ENCODE peak calls at places on chromosomes 5 and 9, in nine cellular contexts. M is AG04450; V is tibial artery; X is SK-N-SH; H is kidney; S is ovary; T is astrocyte; I is caudate nucleus; N is CD4-positive, alpha-beta T cell. A is an unnamed sample.

GRCh38 chr5:122420126-122420525 is 108.1 kb downstream of the SNCAIP start:
- DNase-seq in T (no peak), I (no peak), V (no peak), X (no peak), H (no peak), M (no peak), N (no peak), S (no peak), A (no peak)

GRCh38 chr9:74513221-74513620 is 16.1 kb downstream of the RORB start:
- DNase-seq in V (no peak), M (no peak), S (no peak), N (no peak), X (no peak), T (no peak), H (no peak), I (no peak), A (no peak)

GRCh38 chr5:132260714-132261615 is 3.5 kb downstream of the PDLIM4 start:
- DNase-seq in H (peak; percentile 93), I (peak; percentile 57), S (peak; percentile 67), V (peak; percentile 80), T (peak; percentile 96), M (peak; percentile 56), X (no peak), N (no peak), A (peak; percentile 43)

GRCh38 chr9:122832194-122832593 is 3.8 kb upstream of the PDCL start:
- DNase-seq in M (no peak), I (no peak), V (no peak), S (no peak), N (no peak), T (no peak), H (no peak), X (no peak), A (no peak)

GRCh38 chr5:76604838-76605237 is 18.4 kb downstream of the F2RL2 start:
- DNase-seq in S (no peak), T (peak; percentile 37), V (no peak), N (no peak), I (no peak), M (no peak), H (no peak), X (no peak), A (no peak)

GRCh38 chr5:14476791-14477435 is 104.7 kb upstream of the OTULINL start:
- DNase-seq in V (no peak), N (no peak), H (no peak), T (peak; percentile 67), M (peak; percentile 30), X (no peak), S (no peak), I (no peak), A (no peak)

GRCh38 chr5:159104058-159104651 is 4.4 kb upstream of the EBF1 start:
- DNase-seq in N (no peak), T (peak; percentile 12), I (no peak), V (no peak), H (peak; percentile 64), M (no peak), X (no peak), S (peak; percentile 60), A (no peak)

GRCh38 chr5:157126-157715 is 34.1 kb upstream of the LRRC14B start:
- DNase-seq in X (no peak), H (peak; percentile 28), M (no peak), V (no peak), N (no peak), T (no peak), S (no peak), I (no peak), A (no peak)

GRCh38 chr9:134399435-134400056 is 73.3 kb downstream of the RXRA start:
- DNase-seq in N (no peak), M (no peak), H (no peak), X (no peak), V (no peak), T (peak; percentile 16), I (no peak), S (no peak), A (no peak)

GRCh38 chr5:79973511-79973910 is 17.6 kb downstream of the MTX3 start:
- DNase-seq in N (no peak), S (no peak), M (no peak), H (no peak), T (no peak), X (no peak), V (no peak), I (no peak), A (no peak)

DNA sequence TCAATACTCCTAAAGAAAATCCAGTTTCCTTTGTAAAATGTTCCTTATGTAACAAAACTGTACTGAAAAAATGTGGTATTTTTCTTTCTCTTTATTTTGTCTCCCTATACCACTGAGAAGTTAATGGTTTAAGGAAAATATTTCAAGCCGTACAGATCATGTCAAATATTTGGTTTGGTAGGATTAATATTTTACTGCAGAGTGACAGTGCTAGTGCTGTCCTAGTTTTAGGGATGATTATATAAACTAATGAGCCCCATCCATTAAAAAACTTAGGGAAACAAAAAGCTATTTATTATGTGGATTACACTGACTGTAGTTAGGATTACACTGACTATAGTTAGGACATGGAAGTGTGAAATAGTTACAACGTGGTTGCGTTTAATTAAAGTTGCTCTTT is 209.1 kb downstream of the CD180 start:
- DNase-seq in V (no peak), T (no peak), X (no peak), M (no peak), S (no peak), H (no peak), N (no peak), I (no peak), A (no peak)
- H3K27ac ChIP-seq in V (no peak overlapping the region), T (no peak overlapping the region), X (no peak overlapping the region), M (no peak overlapping the region), S (no peak overlapping the region), H (no peak overlapping the region), N (no peak overlapping the region), I (no peak overlapping the region), A (no peak overlapping the region)

DNA sequence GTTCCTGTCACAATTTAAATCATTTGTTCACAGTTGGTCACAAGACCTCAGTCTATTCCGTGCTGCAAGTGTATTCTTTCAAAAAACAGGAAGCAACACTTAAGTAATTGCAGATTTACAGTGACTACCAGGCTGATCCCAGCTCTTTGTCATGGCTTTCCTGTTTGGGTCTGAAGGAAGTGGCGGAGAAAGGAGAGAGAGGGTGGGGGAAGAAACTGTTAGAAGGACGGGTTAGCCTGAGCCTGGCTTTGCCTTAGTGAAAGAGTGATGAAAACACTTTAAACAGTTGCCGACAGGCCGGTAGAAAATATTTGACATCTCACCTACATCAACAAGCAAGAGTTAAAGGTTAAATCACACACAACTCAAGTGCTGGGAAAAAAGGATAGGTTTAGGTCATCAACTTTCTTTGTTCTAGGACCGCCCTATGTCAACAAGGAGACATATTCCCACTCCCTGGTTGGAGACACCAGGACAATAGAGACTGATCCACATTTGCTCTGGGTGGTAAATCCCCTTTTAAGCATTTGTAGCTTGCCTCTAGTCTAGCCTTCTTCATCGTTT is 102.2 kb upstream of the DAB2 start:
- DNase-seq in N (no peak), H (no peak), X (no peak), S (no peak), I (no peak), V (no peak), T (no peak), M (no peak), A (no peak)
- H3K27ac ChIP-seq in N (no peak overlapping the region), H (peak overlapping the region; percentile 13), X (no peak overlapping the region), S (no peak overlapping the region), I (no peak overlapping the region), V (no peak overlapping the region), T (peak overlapping the region; percentile 64), M (no peak overlapping the region), A (no peak overlapping the region)

DNA sequence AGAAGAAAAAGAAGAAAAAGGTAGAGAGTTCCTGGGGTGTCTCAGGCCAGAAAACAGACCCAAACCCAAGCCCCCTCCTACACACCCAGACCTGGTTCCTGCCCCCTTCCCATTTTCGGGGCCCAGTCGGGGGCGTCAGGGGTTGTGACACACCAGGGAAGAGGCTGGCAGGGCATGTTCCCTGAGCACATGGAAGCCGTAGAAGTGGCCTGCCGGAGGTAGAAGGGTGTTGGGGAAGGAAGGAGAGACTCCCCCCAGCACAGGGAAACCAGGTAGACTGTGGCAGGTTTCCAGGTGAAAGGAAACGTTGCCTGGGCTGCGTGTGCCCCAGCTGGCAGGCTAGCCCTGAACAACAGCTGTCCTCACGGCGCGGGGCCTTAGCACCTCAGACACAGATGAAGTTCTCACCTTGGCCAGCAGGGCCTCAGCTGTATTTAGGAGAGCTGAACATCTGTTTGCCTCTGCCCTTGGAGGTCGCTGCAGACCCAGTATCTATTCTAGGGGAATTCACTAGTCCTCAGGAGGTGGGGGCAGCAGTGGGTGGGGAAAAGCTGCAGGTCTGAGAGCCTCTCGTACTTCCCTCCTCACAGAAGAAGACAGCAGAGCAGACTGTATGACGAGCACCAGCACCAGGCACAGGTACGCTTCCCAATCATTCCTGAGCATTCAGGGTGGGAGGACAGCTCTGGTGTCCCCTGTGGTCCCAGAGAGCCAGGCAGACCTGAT is 14.1 kb downstream of the CD74 start:
- DNase-seq in H (peak; percentile 65), M (no peak), I (no peak), V (no peak), N (peak; percentile 23), S (no peak), T (no peak), X (no peak), A (no peak)
- H3K27ac ChIP-seq in H (no peak overlapping the region), M (no peak overlapping the region), I (no peak overlapping the region), V (no peak overlapping the region), N (no peak overlapping the region), S (no peak overlapping the region), T (no peak overlapping the region), X (no peak overlapping the region), A (no peak overlapping the region)

GRCh38 chr5:65485405-65485804 is 3.7 kb upstream of the ADAMTS6 start:
- DNase-seq in H (peak; percentile 61), I (no peak), V (no peak), N (no peak), S (no peak), X (no peak), M (no peak), T (no peak), A (no peak)
- H3K27ac ChIP-seq in H (no peak overlapping the region), I (no peak overlapping the region), V (no peak overlapping the region), N (no peak overlapping the region), S (no peak overlapping the region), X (no peak overlapping the region), M (no peak overlapping the region), T (no peak overlapping the region), A (no peak overlapping the region)

DNA sequence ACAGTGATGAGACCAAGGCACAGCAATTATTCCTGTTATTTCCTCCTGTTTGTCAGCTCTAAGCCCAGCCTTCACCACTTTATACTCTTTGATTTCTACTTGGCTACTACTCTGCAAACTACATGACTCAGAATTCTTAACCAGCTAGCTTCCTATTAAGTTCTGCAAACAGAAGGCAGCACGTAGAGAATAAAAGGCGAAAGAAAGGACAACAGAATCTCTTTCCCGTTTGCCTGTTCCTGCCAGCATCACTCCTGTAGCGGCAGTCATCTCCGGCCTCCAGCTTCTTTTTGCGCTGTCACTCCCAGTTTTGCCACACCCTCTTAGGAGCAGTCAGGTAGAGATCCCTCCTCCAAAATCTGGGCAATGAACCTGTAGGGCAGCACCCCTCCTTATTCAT is 29.9 kb downstream of the DPYSL3 start:
- DNase-seq in H (no peak), I (no peak), N (no peak), X (no peak), M (no peak), S (no peak), V (no peak), T (peak; percentile 82), A (no peak)
- H3K27ac ChIP-seq in H (no peak overlapping the region), I (no peak overlapping the region), N (no peak overlapping the region), X (peak overlapping the region; percentile 58), M (no peak overlapping the region), S (no peak overlapping the region), V (peak overlapping the region; percentile 30), T (peak overlapping the region; percentile 70), A (no peak overlapping the region)

GRCh38 chr9:137280478-137281344 is 3.2 kb downstream of the TOR4A start:
- DNase-seq in H (no peak), T (no peak), I (no peak), X (peak; percentile 92), M (no peak), V (no peak), N (no peak), S (peak; percentile 17), A (no peak)
- H3K27ac ChIP-seq in H (no peak overlapping the region), T (no peak overlapping the region), I (no peak overlapping the region), X (no peak overlapping the region), M (no peak overlapping the region), V (no peak overlapping the region), N (no peak overlapping the region), S (no peak overlapping the region), A (no peak overlapping the region)